ENCODE peak calls at places on chromosomes 11 and 22, in five cellular contexts. E, Z, C, X and Y are unnamed samples.
A peak's percentile ranks its signal among the peaks of the same experiment; 100 is the strongest.

GRCh38 chr22:26480611-26480932 is 3.0 kb downstream of the HPS4 start:
- DNase-seq in E (no peak), Z (no peak), C (no peak), X (no peak), Y (no peak)

GRCh38 chr22:19115628-19116027 is 6.6 kb downstream of the DGCR2 start:
- DNase-seq in E (no peak), Z (no peak), C (no peak), X (no peak), Y (no peak)

GRCh38 chr22:28607710-28608109 is 71.9 kb downstream of the TTC28 start:
- DNase-seq in E (no peak), Z (no peak), C (no peak), X (no peak), Y (no peak)

GRCh38 chr11:108616549-108616948 is 23.0 kb upstream of the EXPH5 start:
- DNase-seq in E (no peak), Z (no peak), C (no peak), X (no peak), Y (no peak)

GRCh38 chr11:90594658-90595057 is 371.8 kb upstream of the CHORDC1 start:
- DNase-seq in E (no peak), Z (no peak), C (no peak), X (no peak), Y (no peak)

GRCh38 chr11:92211576-92212167 is 12.9 kb upstream of the FAT3 start:
- DNase-seq in E (no peak), Z (peak; percentile 76), C (no peak), X (peak; percentile 16), Y (no peak)

GRCh38 chr11:37506516-37506915 is 908.5 kb upstream of the RAG2 start:
- DNase-seq in E (no peak), Z (no peak), C (no peak), X (no peak), Y (no peak)

GRCh38 chr11:31828217-31828616 is 17.1 kb upstream of the PAX6 start:
- DNase-seq in E (no peak), Z (no peak), C (no peak), X (no peak), Y (no peak)

GRCh38 chr11:112523917-112524316 is 263.3 kb upstream of the PLET1 start:
- DNase-seq in E (no peak), Z (no peak), C (no peak), X (no peak), Y (no peak)

GRCh38 chr11:112525270-112525669 is 264.6 kb upstream of the PLET1 start:
- DNase-seq in E (no peak), Z (no peak), C (no peak), X (peak; percentile 19), Y (peak; percentile 31)

GRCh38 chr11:112525844-112526590 is 265.4 kb upstream of the PLET1 start:
- DNase-seq in E (no peak), Z (no peak), C (no peak), X (no peak), Y (no peak)

GRCh38 chr11:112524808-112525207 is 264.1 kb upstream of the PLET1 start:
- DNase-seq in E (no peak), Z (no peak), C (no peak), X (no peak), Y (no peak)

DNA sequence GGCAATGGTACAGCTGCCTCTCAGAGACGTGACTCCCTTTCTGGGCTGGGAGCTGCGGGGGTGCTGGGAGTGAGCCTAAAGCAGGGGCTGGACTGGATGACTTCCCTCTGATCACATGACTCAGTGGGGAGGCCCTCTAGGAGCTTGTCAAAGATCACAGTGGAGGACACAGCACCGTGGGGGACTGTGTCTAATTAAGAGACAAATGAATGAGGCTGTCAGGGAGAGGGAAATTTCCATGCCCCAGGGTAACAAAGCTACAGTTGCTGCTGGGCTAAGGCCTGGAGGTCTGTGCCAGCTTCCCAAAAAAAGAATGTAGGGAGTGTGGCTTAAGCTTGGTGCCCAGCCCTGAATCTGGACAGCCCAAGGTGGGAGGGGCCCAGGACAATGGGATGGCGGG is 262.8 kb upstream of the PLET1 start:
- DNase-seq in E (peak; percentile 35), Z (no peak), C (no peak), X (no peak), Y (peak; percentile 71)
- H3K27ac ChIP-seq in E (peak overlapping the region; percentile 78), Z (no peak overlapping the region), C (no peak overlapping the region), X (no peak overlapping the region), Y (peak overlapping the region; percentile 68)

DNA sequence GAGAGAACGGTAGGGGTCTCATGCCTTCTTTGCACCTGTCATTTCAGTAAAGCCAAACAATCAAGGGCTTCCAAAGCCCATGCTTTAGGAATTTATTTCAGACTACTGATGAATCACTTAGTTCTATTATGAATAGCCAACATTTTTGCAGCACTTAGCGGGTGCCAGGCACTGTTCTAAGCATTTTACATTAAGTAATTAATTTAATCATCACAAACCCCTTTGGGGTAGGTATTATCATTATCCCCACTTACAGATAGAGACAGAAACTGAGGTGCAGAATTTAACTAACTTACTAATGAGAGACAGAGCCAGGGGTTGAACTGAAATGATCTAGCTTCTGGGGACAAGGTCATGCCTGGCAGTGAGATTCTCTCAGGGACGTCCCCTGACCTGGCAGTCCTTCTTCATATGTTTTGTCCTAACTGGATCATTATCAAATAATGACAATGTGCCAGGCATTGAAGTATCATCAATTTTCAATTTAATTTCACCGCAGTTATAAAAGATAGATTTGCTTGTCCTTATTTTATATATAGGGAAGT is 31.7 kb upstream of the NAV2 start:
- DNase-seq in E (no peak), Z (no peak), C (no peak), X (no peak), Y (no peak)
- H3K27ac ChIP-seq in E (no peak overlapping the region), Z (no peak overlapping the region), C (no peak overlapping the region), X (no peak overlapping the region), Y (peak overlapping the region; percentile 85)

GRCh38 chr22:39856588-39856987 is 37.0 kb downstream of the ENTHD1 start:
- DNase-seq in E (no peak), Z (no peak), C (no peak), X (no peak), Y (no peak)
- H3K27ac ChIP-seq in E (no peak overlapping the region), Z (no peak overlapping the region), C (no peak overlapping the region), X (no peak overlapping the region), Y (no peak overlapping the region)

GRCh38 chr22:36549033-36549432 is 20.1 kb upstream of the EIF3D start:
- DNase-seq in E (no peak), Z (no peak), C (no peak), X (no peak), Y (no peak)

GRCh38 chr22:36548606-36549005 is 19.6 kb upstream of the EIF3D start:
- DNase-seq in E (no peak), Z (no peak), C (no peak), X (no peak), Y (no peak)

GRCh38 chr22:36546932-36547331 is 18.0 kb upstream of the EIF3D start:
- DNase-seq in E (no peak), Z (no peak), C (no peak), X (no peak), Y (no peak)

GRCh38 chr22:36544107-36544620 is 15.2 kb upstream of the EIF3D start:
- DNase-seq in E (no peak), Z (no peak), C (no peak), X (no peak), Y (no peak)

DNA sequence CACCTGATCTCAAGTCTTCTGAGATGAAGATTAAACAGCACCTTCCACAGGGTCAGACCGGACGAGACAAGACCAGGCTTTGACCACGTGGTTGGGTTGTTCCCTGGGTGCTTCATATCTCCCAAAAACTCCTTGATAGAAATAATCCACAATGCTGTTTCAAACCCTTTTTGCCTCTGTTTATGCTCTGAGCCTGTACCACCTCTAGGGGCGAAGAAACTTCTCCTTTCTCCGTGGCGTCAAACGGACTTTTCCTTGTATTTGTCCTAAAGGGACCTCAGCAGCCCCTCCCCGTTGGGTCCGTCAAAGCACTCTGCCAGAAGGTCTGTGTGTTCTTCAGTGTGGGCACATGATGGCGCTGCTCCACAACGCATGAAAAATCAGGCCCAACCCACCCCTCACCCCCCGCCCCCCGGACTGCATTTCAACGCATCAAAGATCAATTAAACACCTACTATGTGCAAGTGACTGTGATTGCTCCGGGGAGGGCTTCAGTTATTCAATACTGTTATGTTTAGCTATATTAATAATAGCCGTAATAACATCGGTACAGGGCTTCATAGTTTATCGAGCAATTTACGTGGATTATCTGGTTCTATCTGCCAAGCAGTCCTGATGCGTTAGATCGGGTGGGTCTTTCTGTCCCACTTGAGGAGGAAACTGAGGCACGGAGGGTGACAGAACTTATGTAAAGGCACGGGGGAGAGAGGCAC is 17.3 kb upstream of the EIF3D start:
- DNase-seq in E (no peak), Z (peak; percentile 75), C (peak; percentile 26), X (no peak), Y (no peak)
- H3K27ac ChIP-seq in E (no peak overlapping the region), Z (no peak overlapping the region), C (no peak overlapping the region), X (no peak overlapping the region), Y (no peak overlapping the region)

GRCh38 chr11:10441021-10441523 is 14.0 kb upstream of the AMPD3 start:
- DNase-seq in E (no peak), Z (no peak), C (no peak), X (no peak), Y (no peak)
- H3K27ac ChIP-seq in E (no peak overlapping the region), Z (no peak overlapping the region), C (no peak overlapping the region), X (no peak overlapping the region), Y (no peak overlapping the region)

DNA sequence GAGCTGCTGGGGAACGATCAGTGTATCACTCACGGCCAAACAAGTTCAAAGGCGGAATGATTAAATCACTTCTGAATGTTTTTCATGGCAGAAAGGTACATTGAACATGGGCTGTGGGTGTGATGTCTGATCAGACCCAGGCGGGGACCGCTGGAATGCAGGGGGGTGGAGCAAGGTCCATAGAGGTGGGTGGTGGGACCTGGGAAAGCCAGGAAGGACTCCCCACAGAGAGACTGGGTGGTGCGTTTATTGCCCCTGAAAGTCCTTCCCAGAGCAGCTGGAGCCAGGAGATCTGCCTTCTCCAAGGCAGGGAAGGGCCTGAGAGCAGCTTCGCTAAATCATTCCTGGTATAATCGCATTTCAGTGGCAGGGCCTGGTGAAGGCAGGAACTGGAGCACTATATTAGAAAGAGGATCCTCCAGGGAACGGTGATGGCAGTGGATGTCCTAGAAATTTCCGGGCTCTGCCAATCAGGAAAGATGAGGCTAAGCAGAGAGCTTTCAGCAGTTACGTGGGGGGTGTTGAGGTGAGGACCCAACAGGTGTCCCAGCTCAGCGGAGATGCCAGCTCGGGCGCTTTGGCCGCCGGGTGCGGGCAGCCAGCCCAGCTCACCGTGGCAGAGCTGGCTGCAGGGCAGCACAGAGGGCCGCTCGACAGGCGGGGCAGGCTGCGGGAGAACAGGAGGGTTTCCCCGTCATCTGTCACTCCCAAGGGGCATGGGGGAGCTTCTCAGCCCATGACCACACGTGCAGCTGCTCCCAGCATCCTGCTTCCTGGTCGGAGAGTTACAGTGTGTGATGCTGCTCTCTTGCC is 271.7 kb downstream of the CTTN start:
- DNase-seq in E (no peak), Z (no peak), C (no peak), X (no peak), Y (no peak)
- H3K27ac ChIP-seq in E (no peak overlapping the region), Z (no peak overlapping the region), C (no peak overlapping the region), X (no peak overlapping the region), Y (no peak overlapping the region)